ENCODE peak calls at places on chromosome 12, in four cellular contexts. E, R, L and J are unnamed samples.

GRCh38 chr12:49885118-49885517 is 18.6 kb downstream of the FAIM2 start:
- DNase-seq in R (no peak), E (peak; percentile 55), L (no peak), J (no peak)

GRCh38 chr12:121776190-121777098 is 17.0 kb downstream of the RHOF start:
- DNase-seq in L (peak; percentile 81), R (peak; percentile 93), E (peak; percentile 89), J (peak; percentile 53)

GRCh38 chr12:117235261-117235660 is 45.0 kb upstream of the FBXO21 start:
- DNase-seq in L (no peak), E (no peak), R (no peak), J (no peak)

GRCh38 chr12:53182836-53183235 is 2.1 kb upstream of the CSAD start:
- DNase-seq in E (no peak), R (no peak), L (peak; percentile 23), J (no peak)

GRCh38 chr12:44874981-44875416 is 1.1 kb downstream of the NELL2 start:
- DNase-seq in E (peak; percentile 63), L (no peak), R (no peak), J (no peak)

GRCh38 chr12:91986084-91986483 is 159.6 kb downstream of the BTG1 start:
- DNase-seq in E (peak; percentile 69), L (peak; percentile 89), R (no peak), J (peak; percentile 32)

GRCh38 chr12:115866909-115867525 is 410.5 kb downstream of the MED13L start:
- DNase-seq in L (peak; percentile 66), R (peak; percentile 42), E (peak; percentile 20), J (no peak)

GRCh38 chr12:22935090-22935489 is 310.1 kb downstream of the ETNK1 start:
- DNase-seq in L (no peak), R (no peak), E (no peak), J (no peak)

GRCh38 chr12:54210400-54210790 is 21.6 kb upstream of the SMUG1 start:
- DNase-seq in L (no peak), E (no peak), R (no peak), J (no peak)

GRCh38 chr12:54214553-54215374 is 26.0 kb upstream of the SMUG1 start:
- DNase-seq in E (peak; percentile 97), R (peak; percentile 96), L (peak; percentile 90), J (peak; percentile 90)

GRCh38 chr12:54215990-54216579 is 27.3 kb upstream of the SMUG1 start:
- DNase-seq in L (no peak), R (peak; percentile 24), E (no peak), J (no peak)

GRCh38 chr12:54211920-54212319 is 23.1 kb upstream of the SMUG1 start:
- DNase-seq in R (no peak), E (no peak), L (no peak), J (no peak)

GRCh38 chr12:54213084-54213483 is 24.3 kb upstream of the SMUG1 start:
- DNase-seq in L (no peak), E (no peak), R (no peak), J (no peak)
- TF ChIP-seq CTCF in L (peak; percentile 36), E (peak; percentile 9), R (no peak), J (peak; percentile 43)

GRCh38 chr12:130804216-130804615 is 34.8 kb downstream of the STX2 start:
- DNase-seq in E (no peak), R (no peak), L (peak; percentile 39), J (peak; percentile 11)
- TF ChIP-seq CTCF in E (no peak), R (no peak), L (no peak), J (no peak)

DNA sequence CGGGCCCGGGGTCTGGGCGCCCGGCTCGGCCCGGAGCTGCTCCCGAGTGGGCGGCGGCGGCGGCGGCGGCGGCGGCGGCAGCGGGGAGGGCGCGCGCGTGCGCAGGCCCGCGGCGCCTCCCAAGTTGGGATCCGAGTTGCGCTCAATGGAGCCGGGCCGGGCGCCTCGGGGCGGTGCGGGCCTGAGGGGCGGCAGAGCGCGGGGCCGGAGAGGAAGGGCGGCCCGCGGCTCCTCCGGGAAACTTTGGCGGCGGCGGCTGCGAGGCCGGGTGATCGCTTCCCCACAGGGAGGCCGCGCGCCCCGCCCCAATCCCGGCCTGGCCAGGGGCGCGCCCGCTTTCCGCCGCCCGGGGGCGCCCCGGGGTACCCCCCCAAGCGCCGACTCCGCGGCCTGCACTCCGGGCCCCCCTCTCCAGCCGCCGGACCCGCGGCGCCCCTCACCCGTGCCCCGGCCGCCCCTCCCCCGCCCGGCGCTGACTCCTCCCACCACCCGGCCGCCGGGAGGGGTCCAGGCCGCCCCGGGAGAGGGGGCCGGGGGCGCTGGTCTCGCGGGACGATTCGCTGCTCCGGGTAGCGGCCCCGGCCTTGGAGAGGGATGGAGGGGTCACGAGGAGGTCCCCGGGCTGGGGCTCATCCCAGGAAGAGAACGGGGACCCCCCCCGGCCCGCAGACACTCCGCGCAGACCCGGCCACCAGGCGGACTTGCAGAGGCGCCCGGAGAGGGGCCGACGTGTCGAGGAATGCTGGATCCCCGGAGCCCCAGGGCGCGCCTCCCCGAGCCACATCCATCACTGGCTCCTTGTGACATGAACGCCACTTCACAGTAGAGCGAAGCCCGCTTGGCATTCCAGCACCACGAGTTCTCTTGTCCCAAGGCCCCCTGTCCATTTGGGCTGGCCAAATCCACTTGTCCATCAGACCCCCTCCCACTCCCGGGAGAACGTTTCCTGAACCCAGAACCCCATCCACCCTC is at the start of gene RILPL1:
- DNase-seq in E (peak; percentile 85), R (peak; percentile 68), L (peak; percentile 39), J (peak; percentile 42)
- TF ChIP-seq CTCF in E (peak; percentile 51), R (peak; percentile 45), L (no peak), J (peak; percentile 17)

GRCh38 chr12:79522237-79522636 is 168.5 kb downstream of the PAWR start:
- DNase-seq in R (no peak), E (peak; percentile 37), L (no peak), J (no peak)

GRCh38 chr12:79524507-79525148 is 166.1 kb downstream of the PAWR start:
- DNase-seq in R (no peak), E (peak; percentile 20), L (no peak), J (no peak)

GRCh38 chr12:79527498-79527897 is 163.3 kb downstream of the PAWR start:
- DNase-seq in E (no peak), R (no peak), L (peak; percentile 64), J (no peak)

GRCh38 chr12:79522657-79523386 is 167.9 kb downstream of the PAWR start:
- DNase-seq in L (no peak), R (no peak), E (no peak), J (no peak)

GRCh38 chr12:79525357-79525756 is 165.4 kb downstream of the PAWR start:
- DNase-seq in L (no peak), R (no peak), E (no peak), J (no peak)
- TF ChIP-seq CTCF in L (no peak), R (no peak), E (no peak), J (no peak)

GRCh38 chr12:98656289-98657101 is 11.4 kb downstream of the APAF1 start:
- DNase-seq in E (no peak), L (no peak), R (no peak), J (no peak)

GRCh38 chr12:98653866-98654493 is 8.9 kb downstream of the APAF1 start:
- DNase-seq in E (peak; percentile 50), R (peak; percentile 22), L (peak; percentile 75), J (peak; percentile 73)
- TF ChIP-seq CTCF in E (peak; percentile 69), R (peak; percentile 28), L (peak; percentile 90), J (peak; percentile 77)

GRCh38 chr12:55724226-55724939 is 4.2 kb downstream of the RDH5 start:
- DNase-seq in R (peak; percentile 78), E (peak; percentile 71), L (peak; percentile 64), J (peak; percentile 70)
- TF ChIP-seq CTCF in R (peak; percentile 55), E (peak; percentile 69), L (peak; percentile 78), J (peak; percentile 72)

GRCh38 chr12:57238854-57239554 is 9.5 kb downstream of the SHMT2 start:
- DNase-seq in R (peak; percentile 94), E (peak; percentile 94), L (peak; percentile 89), J (peak; percentile 88)
- TF ChIP-seq CTCF in R (peak; percentile 100), E (peak; percentile 99), L (peak; percentile 100), J (peak; percentile 100)

DNA sequence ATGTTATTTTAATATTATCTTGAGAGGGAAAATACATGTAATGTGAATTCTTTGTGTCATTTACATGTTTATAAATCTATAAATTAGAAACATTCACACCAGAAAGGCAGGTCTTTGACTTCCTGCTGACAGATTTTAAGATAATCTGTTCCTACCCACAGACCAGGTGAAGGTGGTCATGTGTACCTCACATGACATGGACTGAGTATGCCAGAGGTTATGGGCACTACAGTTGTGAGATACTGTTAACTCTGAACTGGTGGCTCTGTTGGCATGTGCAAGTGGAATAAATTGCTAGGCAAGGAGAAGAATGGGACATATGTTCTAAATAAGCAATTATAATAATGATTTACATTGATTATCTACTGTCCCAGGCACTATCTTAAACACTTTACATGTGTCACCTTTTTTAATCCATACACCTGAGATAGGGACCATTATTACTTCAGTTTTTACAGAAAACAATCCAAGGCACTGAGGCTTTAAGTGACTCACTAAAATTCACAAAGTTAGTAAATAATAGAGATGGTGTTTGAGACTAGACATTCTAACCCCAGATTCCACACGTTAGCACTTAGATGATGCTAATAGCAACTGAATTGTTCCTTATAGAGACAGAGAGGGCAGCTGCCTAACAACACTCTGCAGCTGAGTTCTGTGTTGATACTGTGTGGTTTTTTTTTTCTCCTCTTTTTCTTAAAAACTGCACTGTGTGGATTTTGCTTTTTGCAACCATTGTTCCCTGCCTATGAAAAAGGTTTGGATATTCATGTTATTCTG is 23.8 kb downstream of the SLC16A7 start:
- DNase-seq in E (no peak), L (no peak), R (no peak), J (no peak)
- TF ChIP-seq CTCF in E (no peak), L (no peak), R (no peak), J (no peak)